ENCODE peak calls at places on chromosomes 4 and X, in six cellular contexts. Y, J, F, A, P and E are unnamed samples.
A peak's percentile ranks its signal among the peaks of the same experiment; 100 is the strongest.

GRCh38 chr4:26320159-26320452 is 708 bp upstream of the RBPJ start:
- DNase-seq in J (peak; percentile 33), P (no peak), F (no peak), A (no peak), Y (no peak), E (no peak)

GRCh38 chr4:4430492-4431195 is 43.7 kb downstream of the NSG1 start:
- DNase-seq in P (peak; percentile 61), J (peak; percentile 90), F (peak; percentile 17), Y (no peak), A (peak; percentile 39), E (no peak)

GRCh38 chr4:73573794-73574528 is 46.3 kb downstream of the RASSF6 start:
- DNase-seq in A (peak; percentile 2), F (peak; percentile 98), P (peak; percentile 53), Y (peak; percentile 70), J (peak; percentile 87), E (peak; percentile 42)

GRCh38 chrX:67619253-67619652 is 75.4 kb downstream of the AR start:
- DNase-seq in J (peak; percentile 89), P (no peak), F (no peak), A (no peak), Y (no peak), E (no peak)

GRCh38 chrX:111254896-111255693 is 15.2 kb downstream of the CAPN6 start:
- DNase-seq in F (no peak), P (no peak), J (no peak), Y (no peak), A (no peak), E (no peak)

GRCh38 chr4:114857831-114858230 is 255.6 kb downstream of the NDST4 start:
- DNase-seq in F (no peak), J (no peak), A (no peak), Y (no peak), P (no peak), E (no peak)

GRCh38 chr4:126533176-126533575 is 1099.6 kb upstream of the INTU start:
- DNase-seq in F (no peak), A (no peak), Y (no peak), P (peak; percentile 3), J (peak; percentile 14), E (no peak)

GRCh38 chr4:27692098-27692679 is 831.5 kb downstream of the STIM2 start:
- DNase-seq in F (no peak), A (no peak), J (peak; percentile 68), Y (no peak), P (peak; percentile 9), E (peak; percentile 32)

GRCh38 chrX:21905976-21906375 is 34.5 kb upstream of the SMS start:
- DNase-seq in A (no peak), P (no peak), F (no peak), J (no peak), Y (no peak), E (no peak)

GRCh38 chrX:10769165-10769564 is 148.8 kb upstream of the MID1 start:
- DNase-seq in P (no peak), F (peak; percentile 64), J (peak; percentile 52), Y (no peak), A (no peak), E (no peak)

GRCh38 chr4:40065010-40065409 is 8.4 kb downstream of the N4BP2 start:
- DNase-seq in P (no peak), F (peak; percentile 39), A (no peak), J (no peak), Y (no peak), E (no peak)

GRCh38 chr4:125322363-125322730 is 7.6 kb downstream of the FAT4 start:
- DNase-seq in A (no peak), F (no peak), J (peak; percentile 87), Y (peak; percentile 61), P (peak; percentile 48), E (no peak)

GRCh38 chr4:173492315-173492714 is 37.7 kb downstream of the HAND2 start:
- DNase-seq in P (no peak), J (no peak), A (no peak), F (no peak), Y (no peak), E (no peak)

GRCh38 chrX:19709812-19710518 is 177.4 kb downstream of the SH3KBP1 start:
- DNase-seq in F (no peak), Y (no peak), A (no peak), J (peak; percentile 97), P (peak; percentile 81), E (no peak)

GRCh38 chrX:115533485-115533884 is 27.5 kb upstream of the PLS3 start:
- DNase-seq in A (no peak), F (no peak), Y (no peak), P (peak; percentile 40), J (peak; percentile 39), E (no peak)